ENCODE peak calls at places on chromosomes 6 and 20, in four cellular contexts. M, U, E and O are unnamed samples.

GRCh38 chr6:52352239-52353008 is 9.5 kb upstream of the PAQR8 start:
- DNase-seq in M (peak), U (peak), E (no peak), O (peak)

GRCh38 chr6:4703367-4703766 is 72.8 kb upstream of the CDYL start:
- DNase-seq in M (no peak), U (no peak), E (no peak), O (no peak)

GRCh38 chr20:63027425-63028389 is 20.9 kb upstream of the BHLHE23 start:
- DNase-seq in M (no peak), U (no peak), E (no peak), O (peak)

GRCh38 chr6:14759976-14760672 is 485.7 kb upstream of the JARID2 start:
- DNase-seq in M (no peak), U (no peak), E (no peak), O (no peak)

GRCh38 chr6:52063584-52064400 is 23.6 kb downstream of the PKHD1 start:
- DNase-seq in M (peak), U (no peak), E (no peak), O (peak)

GRCh38 chr6:44641344-44641743 is 253.8 kb downstream of the CDC5L start:
- DNase-seq in M (peak), U (no peak), E (no peak), O (no peak)

GRCh38 chr6:106253194-106253593 is 72.4 kb downstream of the ATG5 start:
- DNase-seq in M (peak), U (no peak), E (no peak), O (peak)

GRCh38 chr6:155418017-155418749 is 37.5 kb downstream of the NOX3 start:
- DNase-seq in M (peak), U (no peak), E (peak), O (peak)

GRCh38 chr6:125586074-125586473 is 163.4 kb upstream of the HEY2 start:
- DNase-seq in M (peak), U (peak), E (no peak), O (peak)

GRCh38 chr6:34242252-34243130 is 5.8 kb downstream of the HMGA1 start:
- DNase-seq in M (no peak), U (no peak), E (no peak), O (peak)

GRCh38 chr6:36276581-36277536 is 7.0 kb downstream of the PNPLA1 start:
- DNase-seq in M (no peak), U (no peak), E (no peak), O (no peak)

GRCh38 chr20:8155229-8155628 is 23.2 kb downstream of the PLCB1 start:
- DNase-seq in M (peak), U (no peak), E (no peak), O (no peak)

GRCh38 chr6:30881987-30882763 is 2.1 kb upstream of the DDR1 start:
- DNase-seq in M (peak), U (peak), E (no peak), O (no peak)

GRCh38 chr6:37653933-37654565 is 43.6 kb downstream of the MDGA1 start:
- DNase-seq in M (peak), U (no peak), E (no peak), O (peak)

GRCh38 chr20:6925744-6926278 is 158.3 kb downstream of the BMP2 start:
- DNase-seq in M (no peak), U (no peak), E (no peak), O (peak)

GRCh38 chr6:138673317-138674014 is 100.1 kb upstream of the CCDC28A start:
- DNase-seq in M (peak), U (no peak), E (no peak), O (no peak)

GRCh38 chr6:109690373-109690739 is 646 bp downstream of the AK9 start:
- DNase-seq in M (no peak), U (no peak), E (peak), O (peak)

GRCh38 chr20:45842169-45842812 is 8.7 kb downstream of the SNX21 start:
- DNase-seq in M (peak), U (no peak), E (no peak), O (peak)